ENCODE peak calls at places on chromosomes 16 and 17, in five cellular contexts. One of them, this sample, is unnamed.

GRCh38 chr16:6016530-6017184 is 919.1 kb upstream of the EEF2KMT start:
- DNase-seq in choroid plexus epithelial cell: peak
- DNase-seq in cardiac fibroblast: no peak
- DNase-seq in GM20000: peak
- DNase-seq in activated naive CD8-positive, alpha-beta T cell treated with anti-CD3 and anti-CD28 coated beads, Interleukin-2, amount 50 U/mL, for 24 hours: no peak
- DNase-seq in this sample: no peak

GRCh38 chr17:27282054-27282501 is 11.8 kb upstream of the WSB1 start:
- DNase-seq in choroid plexus epithelial cell: peak
- DNase-seq in cardiac fibroblast: peak
- DNase-seq in GM20000: peak
- DNase-seq in activated naive CD8-positive, alpha-beta T cell treated with anti-CD3 and anti-CD28 coated beads, Interleukin-2, amount 50 U/mL, for 24 hours: no peak
- DNase-seq in this sample: no peak

GRCh38 chr17:34709108-34709779 is 129.9 kb downstream of the TMEM132E start:
- DNase-seq in choroid plexus epithelial cell: no peak
- DNase-seq in cardiac fibroblast: no peak
- DNase-seq in GM20000: no peak
- DNase-seq in activated naive CD8-positive, alpha-beta T cell treated with anti-CD3 and anti-CD28 coated beads, Interleukin-2, amount 50 U/mL, for 24 hours: no peak
- DNase-seq in this sample: no peak

GRCh38 chr16:11597737-11598136 is 11.0 kb upstream of the LITAF start:
- DNase-seq in choroid plexus epithelial cell: peak
- DNase-seq in cardiac fibroblast: peak
- DNase-seq in GM20000: no peak
- DNase-seq in activated naive CD8-positive, alpha-beta T cell treated with anti-CD3 and anti-CD28 coated beads, Interleukin-2, amount 50 U/mL, for 24 hours: no peak
- DNase-seq in this sample: no peak

GRCh38 chr17:67469208-67469980 is 92.3 kb downstream of the PITPNC1 start:
- DNase-seq in choroid plexus epithelial cell: peak
- DNase-seq in cardiac fibroblast: peak
- DNase-seq in GM20000: peak
- DNase-seq in activated naive CD8-positive, alpha-beta T cell treated with anti-CD3 and anti-CD28 coated beads, Interleukin-2, amount 50 U/mL, for 24 hours: peak
- DNase-seq in this sample: peak

GRCh38 chr17:39624313-39624712 is 2.4 kb upstream of the PPP1R1B start:
- DNase-seq in choroid plexus epithelial cell: no peak
- DNase-seq in cardiac fibroblast: no peak
- DNase-seq in GM20000: no peak
- DNase-seq in activated naive CD8-positive, alpha-beta T cell treated with anti-CD3 and anti-CD28 coated beads, Interleukin-2, amount 50 U/mL, for 24 hours: no peak
- DNase-seq in this sample: no peak

GRCh38 chr17:62827722-62828498 is 19.8 kb upstream of the MARCHF10 start:
- DNase-seq in choroid plexus epithelial cell: peak
- DNase-seq in cardiac fibroblast: peak
- DNase-seq in GM20000: no peak
- DNase-seq in activated naive CD8-positive, alpha-beta T cell treated with anti-CD3 and anti-CD28 coated beads, Interleukin-2, amount 50 U/mL, for 24 hours: no peak
- DNase-seq in this sample: no peak

GRCh38 chr17:41705271-41705991 is 6.7 kb upstream of the GAST start:
- DNase-seq in choroid plexus epithelial cell: peak
- DNase-seq in cardiac fibroblast: peak
- DNase-seq in GM20000: no peak
- DNase-seq in activated naive CD8-positive, alpha-beta T cell treated with anti-CD3 and anti-CD28 coated beads, Interleukin-2, amount 50 U/mL, for 24 hours: no peak
- DNase-seq in this sample: no peak

GRCh38 chr17:49290690-49291326 is 60.2 kb upstream of the PHOSPHO1 start:
- DNase-seq in choroid plexus epithelial cell: peak
- DNase-seq in cardiac fibroblast: peak
- DNase-seq in GM20000: no peak
- DNase-seq in activated naive CD8-positive, alpha-beta T cell treated with anti-CD3 and anti-CD28 coated beads, Interleukin-2, amount 50 U/mL, for 24 hours: peak
- DNase-seq in this sample: no peak

GRCh38 chr17:28657756-28658155 is 4.0 kb downstream of the SDF2 start:
- DNase-seq in choroid plexus epithelial cell: peak
- DNase-seq in cardiac fibroblast: no peak
- DNase-seq in GM20000: no peak
- DNase-seq in activated naive CD8-positive, alpha-beta T cell treated with anti-CD3 and anti-CD28 coated beads, Interleukin-2, amount 50 U/mL, for 24 hours: no peak
- DNase-seq in this sample: no peak

GRCh38 chr17:56908061-56908542 is 5.7 kb downstream of the TRIM25 start:
- DNase-seq in choroid plexus epithelial cell: no peak
- DNase-seq in cardiac fibroblast: no peak
- DNase-seq in GM20000: peak
- DNase-seq in activated naive CD8-positive, alpha-beta T cell treated with anti-CD3 and anti-CD28 coated beads, Interleukin-2, amount 50 U/mL, for 24 hours: peak
- DNase-seq in this sample: no peak

GRCh38 chr17:40686192-40686591 is 17.4 kb downstream of the KRT24 start:
- DNase-seq in choroid plexus epithelial cell: no peak
- DNase-seq in cardiac fibroblast: no peak
- DNase-seq in GM20000: no peak
- DNase-seq in activated naive CD8-positive, alpha-beta T cell treated with anti-CD3 and anti-CD28 coated beads, Interleukin-2, amount 50 U/mL, for 24 hours: no peak
- DNase-seq in this sample: no peak

GRCh38 chr17:46140645-46141197 is 52.5 kb downstream of the KANSL1 start:
- DNase-seq in choroid plexus epithelial cell: no peak
- DNase-seq in cardiac fibroblast: no peak
- DNase-seq in GM20000: no peak
- DNase-seq in activated naive CD8-positive, alpha-beta T cell treated with anti-CD3 and anti-CD28 coated beads, Interleukin-2, amount 50 U/mL, for 24 hours: no peak
- DNase-seq in this sample: no peak

GRCh38 chr17:50520483-50520882 is 12.1 kb upstream of the EPN3 start:
- DNase-seq in choroid plexus epithelial cell: no peak
- DNase-seq in cardiac fibroblast: no peak
- DNase-seq in GM20000: no peak
- DNase-seq in activated naive CD8-positive, alpha-beta T cell treated with anti-CD3 and anti-CD28 coated beads, Interleukin-2, amount 50 U/mL, for 24 hours: no peak
- DNase-seq in this sample: no peak

GRCh38 chr17:72609501-72609900 is 483.0 kb downstream of the SLC39A11 start:
- DNase-seq in choroid plexus epithelial cell: no peak
- DNase-seq in cardiac fibroblast: no peak
- DNase-seq in GM20000: no peak
- DNase-seq in activated naive CD8-positive, alpha-beta T cell treated with anti-CD3 and anti-CD28 coated beads, Interleukin-2, amount 50 U/mL, for 24 hours: no peak
- DNase-seq in this sample: no peak

GRCh38 chr16:88208112-88208511 is 174.6 kb upstream of the ZNF469 start:
- DNase-seq in choroid plexus epithelial cell: no peak
- DNase-seq in cardiac fibroblast: no peak
- DNase-seq in GM20000: no peak
- DNase-seq in activated naive CD8-positive, alpha-beta T cell treated with anti-CD3 and anti-CD28 coated beads, Interleukin-2, amount 50 U/mL, for 24 hours: no peak
- DNase-seq in this sample: no peak

GRCh38 chr16:86634290-86634689 is 55.9 kb downstream of the FOXL1 start:
- DNase-seq in choroid plexus epithelial cell: peak
- DNase-seq in cardiac fibroblast: peak
- DNase-seq in GM20000: no peak
- DNase-seq in activated naive CD8-positive, alpha-beta T cell treated with anti-CD3 and anti-CD28 coated beads, Interleukin-2, amount 50 U/mL, for 24 hours: no peak
- DNase-seq in this sample: no peak

GRCh38 chr17:15457723-15458094 is 9.7 kb downstream of the CDRT4 start:
- DNase-seq in choroid plexus epithelial cell: no peak
- DNase-seq in cardiac fibroblast: no peak
- DNase-seq in GM20000: no peak
- DNase-seq in activated naive CD8-positive, alpha-beta T cell treated with anti-CD3 and anti-CD28 coated beads, Interleukin-2, amount 50 U/mL, for 24 hours: no peak
- DNase-seq in this sample: no peak

GRCh38 chr17:4953461-4953961 is 2.6 kb downstream of the ENO3 start:
- DNase-seq in choroid plexus epithelial cell: peak
- DNase-seq in cardiac fibroblast: peak
- DNase-seq in GM20000: no peak
- DNase-seq in activated naive CD8-positive, alpha-beta T cell treated with anti-CD3 and anti-CD28 coated beads, Interleukin-2, amount 50 U/mL, for 24 hours: no peak
- DNase-seq in this sample: no peak

GRCh38 chr17:79401704-79402075 is 209.2 kb downstream of the RBFOX3 start:
- DNase-seq in choroid plexus epithelial cell: no peak
- DNase-seq in cardiac fibroblast: no peak
- DNase-seq in GM20000: no peak
- DNase-seq in activated naive CD8-positive, alpha-beta T cell treated with anti-CD3 and anti-CD28 coated beads, Interleukin-2, amount 50 U/mL, for 24 hours: no peak
- DNase-seq in this sample: no peak

GRCh38 chr16:86579268-86580062 is 1.1 kb downstream of the FOXL1 start:
- DNase-seq in choroid plexus epithelial cell: peak
- DNase-seq in cardiac fibroblast: no peak
- DNase-seq in GM20000: no peak
- DNase-seq in activated naive CD8-positive, alpha-beta T cell treated with anti-CD3 and anti-CD28 coated beads, Interleukin-2, amount 50 U/mL, for 24 hours: no peak
- DNase-seq in this sample: no peak

GRCh38 chr16:47779201-47780016 is 318.3 kb downstream of the PHKB start:
- DNase-seq in choroid plexus epithelial cell: peak
- DNase-seq in cardiac fibroblast: peak
- DNase-seq in GM20000: peak
- DNase-seq in activated naive CD8-positive, alpha-beta T cell treated with anti-CD3 and anti-CD28 coated beads, Interleukin-2, amount 50 U/mL, for 24 hours: peak
- DNase-seq in this sample: no peak

GRCh38 chr16:21634216-21634615 is 18.2 kb downstream of the IGSF6 start:
- DNase-seq in choroid plexus epithelial cell: no peak
- DNase-seq in cardiac fibroblast: no peak
- DNase-seq in GM20000: no peak
- DNase-seq in activated naive CD8-positive, alpha-beta T cell treated with anti-CD3 and anti-CD28 coated beads, Interleukin-2, amount 50 U/mL, for 24 hours: no peak
- DNase-seq in this sample: no peak

GRCh38 chr16:11631214-11631613 is 37.0 kb upstream of the SNN start:
- DNase-seq in choroid plexus epithelial cell: no peak
- DNase-seq in cardiac fibroblast: no peak
- DNase-seq in GM20000: no peak
- DNase-seq in activated naive CD8-positive, alpha-beta T cell treated with anti-CD3 and anti-CD28 coated beads, Interleukin-2, amount 50 U/mL, for 24 hours: no peak
- DNase-seq in this sample: no peak

GRCh38 chr17:72498671-72499210 is 377.9 kb downstream of the SOX9 start:
- DNase-seq in choroid plexus epithelial cell: no peak
- DNase-seq in cardiac fibroblast: no peak
- DNase-seq in GM20000: no peak
- DNase-seq in activated naive CD8-positive, alpha-beta T cell treated with anti-CD3 and anti-CD28 coated beads, Interleukin-2, amount 50 U/mL, for 24 hours: no peak
- DNase-seq in this sample: no peak

GRCh38 chr16:15996432-15997109 is 47.2 kb downstream of the ABCC1 start:
- DNase-seq in choroid plexus epithelial cell: peak
- DNase-seq in cardiac fibroblast: peak
- DNase-seq in GM20000: no peak
- DNase-seq in activated naive CD8-positive, alpha-beta T cell treated with anti-CD3 and anti-CD28 coated beads, Interleukin-2, amount 50 U/mL, for 24 hours: no peak
- DNase-seq in this sample: no peak

GRCh38 chr17:33200587-33200986 is 92.5 kb downstream of the ASIC2 start:
- DNase-seq in choroid plexus epithelial cell: no peak
- DNase-seq in cardiac fibroblast: no peak
- DNase-seq in GM20000: no peak
- DNase-seq in activated naive CD8-positive, alpha-beta T cell treated with anti-CD3 and anti-CD28 coated beads, Interleukin-2, amount 50 U/mL, for 24 hours: no peak
- DNase-seq in this sample: no peak

GRCh38 chr16:11295672-11296071 is 14.5 kb upstream of the PRM1 start:
- DNase-seq in choroid plexus epithelial cell: no peak
- DNase-seq in cardiac fibroblast: no peak
- DNase-seq in GM20000: no peak
- DNase-seq in activated naive CD8-positive, alpha-beta T cell treated with anti-CD3 and anti-CD28 coated beads, Interleukin-2, amount 50 U/mL, for 24 hours: no peak
- DNase-seq in this sample: no peak

GRCh38 chr16:69406780-69407331 is 17.6 kb upstream of the CYB5B start:
- DNase-seq in choroid plexus epithelial cell: no peak
- DNase-seq in cardiac fibroblast: no peak
- DNase-seq in GM20000: no peak
- DNase-seq in activated naive CD8-positive, alpha-beta T cell treated with anti-CD3 and anti-CD28 coated beads, Interleukin-2, amount 50 U/mL, for 24 hours: no peak
- DNase-seq in this sample: no peak

GRCh38 chr17:5978496-5978895 is 91.7 kb upstream of the WSCD1 start:
- DNase-seq in choroid plexus epithelial cell: no peak
- DNase-seq in cardiac fibroblast: no peak
- DNase-seq in GM20000: no peak
- DNase-seq in activated naive CD8-positive, alpha-beta T cell treated with anti-CD3 and anti-CD28 coated beads, Interleukin-2, amount 50 U/mL, for 24 hours: no peak
- DNase-seq in this sample: no peak

GRCh38 chr16:84378567-84378966 is 10.2 kb downstream of the ATP2C2 start:
- DNase-seq in choroid plexus epithelial cell: no peak
- DNase-seq in cardiac fibroblast: no peak
- DNase-seq in GM20000: no peak
- DNase-seq in activated naive CD8-positive, alpha-beta T cell treated with anti-CD3 and anti-CD28 coated beads, Interleukin-2, amount 50 U/mL, for 24 hours: no peak
- DNase-seq in this sample: no peak

GRCh38 chr17:29929006-29929543 is 953 bp downstream of the SSH2 start:
- DNase-seq in choroid plexus epithelial cell: peak
- DNase-seq in cardiac fibroblast: no peak
- DNase-seq in GM20000: no peak
- DNase-seq in activated naive CD8-positive, alpha-beta T cell treated with anti-CD3 and anti-CD28 coated beads, Interleukin-2, amount 50 U/mL, for 24 hours: peak
- DNase-seq in this sample: no peak

GRCh38 chr16:22670551-22670970 is 143.4 kb upstream of the HS3ST2 start:
- DNase-seq in choroid plexus epithelial cell: peak
- DNase-seq in cardiac fibroblast: no peak
- DNase-seq in GM20000: peak
- DNase-seq in activated naive CD8-positive, alpha-beta T cell treated with anti-CD3 and anti-CD28 coated beads, Interleukin-2, amount 50 U/mL, for 24 hours: peak
- DNase-seq in this sample: no peak

GRCh38 chr16:84652565-84652964 is 4.3 kb downstream of the KLHL36 start:
- DNase-seq in choroid plexus epithelial cell: no peak
- DNase-seq in cardiac fibroblast: no peak
- DNase-seq in GM20000: no peak
- DNase-seq in activated naive CD8-positive, alpha-beta T cell treated with anti-CD3 and anti-CD28 coated beads, Interleukin-2, amount 50 U/mL, for 24 hours: no peak
- DNase-seq in this sample: peak

GRCh38 chr17:60863892-60864673 is 186.4 kb downstream of the BCAS3 start:
- DNase-seq in choroid plexus epithelial cell: peak
- DNase-seq in cardiac fibroblast: peak
- DNase-seq in GM20000: peak
- DNase-seq in activated naive CD8-positive, alpha-beta T cell treated with anti-CD3 and anti-CD28 coated beads, Interleukin-2, amount 50 U/mL, for 24 hours: no peak
- DNase-seq in this sample: no peak

GRCh38 chr16:64478258-64478906 is 643.5 kb downstream of the CDH11 start:
- DNase-seq in choroid plexus epithelial cell: peak
- DNase-seq in cardiac fibroblast: peak
- DNase-seq in GM20000: no peak
- DNase-seq in activated naive CD8-positive, alpha-beta T cell treated with anti-CD3 and anti-CD28 coated beads, Interleukin-2, amount 50 U/mL, for 24 hours: no peak
- DNase-seq in this sample: no peak